ENCODE peak calls at places on chromosomes 5 and 9, in four cellular contexts. One of them, this sample, is unnamed.

GRCh38 chr5:94508421-94509148 is 109.8 kb downstream of the KIAA0825 start:
- DNase-seq in K562: no peak
- DNase-seq in HepG2: no peak
- DNase-seq in HEK293T: no peak
- DNase-seq in this sample: no peak

GRCh38 chr5:151580239-151580638 is 10.9 kb downstream of the FAT2 start:
- DNase-seq in HEK293T: no peak
- DNase-seq in HepG2: no peak
- DNase-seq in K562: no peak
- DNase-seq in this sample: no peak

GRCh38 chr9:128214571-128215490 is 11.7 kb downstream of the DNM1 start:
- DNase-seq in HEK293T: no peak
- DNase-seq in K562: no peak
- DNase-seq in HepG2: no peak
- DNase-seq in this sample: no peak

GRCh38 chr5:112757468-112758208 is 20.0 kb downstream of the APC start:
- DNase-seq in HepG2: peak
- DNase-seq in K562: peak
- DNase-seq in HEK293T: peak
- DNase-seq in this sample: no peak

GRCh38 chr5:171979606-171980005 is 26.8 kb downstream of the FBXW11 start:
- DNase-seq in HepG2: no peak
- DNase-seq in HEK293T: no peak
- DNase-seq in K562: no peak
- DNase-seq in this sample: no peak

GRCh38 chr5:109690456-109691247 is 925 bp downstream of the MAN2A1 start:
- DNase-seq in HEK293T: peak
- DNase-seq in K562: peak
- DNase-seq in HepG2: peak
- DNase-seq in this sample: peak

GRCh38 chr5:1827410-1828397 is 26.5 kb downstream of the NDUFS6 start:
- DNase-seq in K562: peak
- DNase-seq in HepG2: no peak
- DNase-seq in HEK293T: no peak
- DNase-seq in this sample: peak

GRCh38 chr9:109329274-109330258 is 8.7 kb upstream of the EPB41L4B start:
- DNase-seq in HEK293T: peak
- DNase-seq in K562: no peak
- DNase-seq in HepG2: peak
- DNase-seq in this sample: no peak

GRCh38 chr9:86487222-86487841 is 133.1 kb upstream of the TUT7 start:
- DNase-seq in HepG2: peak
- DNase-seq in HEK293T: peak
- DNase-seq in K562: peak
- DNase-seq in this sample: no peak

GRCh38 chr5:173472164-173472563 is 143.9 kb upstream of the STC2 start:
- DNase-seq in K562: no peak
- DNase-seq in HepG2: peak
- DNase-seq in HEK293T: no peak
- DNase-seq in this sample: no peak

GRCh38 chr5:60961685-60962084 is 16.7 kb downstream of the NDUFAF2 start:
- DNase-seq in HEK293T: no peak
- DNase-seq in K562: peak
- DNase-seq in HepG2: no peak
- DNase-seq in this sample: no peak

GRCh38 chr9:112731971-112732370 is 14.1 kb upstream of the INIP start:
- DNase-seq in HEK293T: no peak
- DNase-seq in K562: no peak
- DNase-seq in HepG2: peak
- DNase-seq in this sample: no peak

GRCh38 chr5:124806026-124806856 is 59.8 kb upstream of the ZNF608 start:
- DNase-seq in HEK293T: peak
- DNase-seq in K562: peak
- DNase-seq in HepG2: peak
- DNase-seq in this sample: peak

GRCh38 chr5:54985301-54986268 is at the start of gene ESM1:
- DNase-seq in K562: no peak
- DNase-seq in HepG2: no peak
- DNase-seq in HEK293T: peak
- DNase-seq in this sample: peak

GRCh38 chr9:34338664-34339063 is 9.3 kb downstream of the NUDT2 start:
- DNase-seq in K562: no peak
- DNase-seq in HEK293T: no peak
- DNase-seq in HepG2: no peak
- DNase-seq in this sample: no peak
- TF ChIP-seq ELF4 in K562: no peak
- TF ChIP-seq ELF4 in HEK293T: no peak
- TF ChIP-seq ELF4 in HepG2: no peak
- TF ChIP-seq ELF4 in this sample: no peak

DNA sequence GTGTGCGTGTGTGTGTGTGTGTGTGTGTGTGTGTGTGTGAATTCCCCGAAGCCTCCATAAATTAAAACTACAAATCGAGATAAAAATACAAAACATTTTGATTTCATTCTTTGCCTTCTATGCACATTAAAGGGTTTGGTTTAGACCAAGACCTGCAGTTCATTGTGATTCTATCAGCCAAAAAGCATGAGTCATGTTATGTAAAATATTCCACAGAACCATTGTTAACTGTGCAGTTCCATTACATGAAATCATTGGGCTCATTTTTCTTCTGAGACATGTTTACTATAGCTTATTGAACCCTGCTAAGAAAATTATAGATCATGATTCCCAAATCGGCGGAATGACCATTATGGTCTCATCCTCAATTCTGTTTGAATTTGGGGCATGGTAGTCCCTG is 11.7 kb downstream of the CAVIN4 start:
- DNase-seq in HepG2: no peak
- DNase-seq in K562: no peak
- DNase-seq in HEK293T: no peak
- DNase-seq in this sample: no peak
- TF ChIP-seq ELF4 in HepG2: no peak
- TF ChIP-seq ELF4 in K562: no peak
- TF ChIP-seq ELF4 in HEK293T: no peak
- TF ChIP-seq ELF4 in this sample: no peak

GRCh38 chr5:34545164-34545563 is 111.0 kb upstream of the RAI14 start:
- DNase-seq in HEK293T: no peak
- DNase-seq in HepG2: no peak
- DNase-seq in K562: no peak
- DNase-seq in this sample: no peak
- TF ChIP-seq ELF4 in HEK293T: no peak
- TF ChIP-seq ELF4 in HepG2: no peak
- TF ChIP-seq ELF4 in K562: no peak
- TF ChIP-seq ELF4 in this sample: no peak

DNA sequence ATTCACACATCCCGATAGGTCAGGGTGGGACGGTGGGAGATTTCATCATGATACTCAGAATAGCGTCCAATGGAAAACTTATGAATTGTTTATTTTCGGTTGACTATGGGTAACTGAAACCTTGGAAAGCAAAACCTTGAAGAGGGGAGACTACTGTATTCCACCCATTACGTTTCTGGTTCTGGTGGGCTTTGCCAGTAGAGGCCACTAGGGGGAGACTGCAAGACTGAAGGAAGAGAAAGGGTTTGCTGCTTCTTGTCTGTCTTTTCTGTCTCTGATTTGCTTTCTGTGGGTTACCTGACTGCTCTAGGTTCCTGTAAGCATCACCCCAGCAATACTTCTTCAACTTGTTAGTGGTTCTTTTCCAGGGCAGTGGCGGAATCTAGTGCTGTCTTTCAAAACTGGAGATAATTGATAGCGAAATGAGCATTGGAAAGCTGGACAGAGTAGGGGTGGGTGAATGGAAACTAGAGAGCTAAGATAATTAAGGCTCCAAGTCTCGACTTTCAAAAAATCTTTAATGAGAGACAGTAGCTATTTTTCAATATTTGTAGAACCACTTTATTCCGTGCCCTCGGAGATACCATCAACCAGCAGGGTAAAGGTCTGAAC is 27.0 kb downstream of the GRIN3A start:
- DNase-seq in HEK293T: peak
- DNase-seq in HepG2: peak
- DNase-seq in K562: peak
- DNase-seq in this sample: peak
- TF ChIP-seq ELF4 in HEK293T: no peak
- TF ChIP-seq ELF4 in HepG2: no peak
- TF ChIP-seq ELF4 in K562: no peak
- TF ChIP-seq ELF4 in this sample: no peak

GRCh38 chr9:76558465-76558864 is 99.5 kb downstream of the GCNT1 start:
- DNase-seq in HepG2: no peak
- DNase-seq in HEK293T: no peak
- DNase-seq in K562: no peak
- DNase-seq in this sample: no peak

GRCh38 chr9:76559283-76559682 is 100.3 kb downstream of the GCNT1 start:
- DNase-seq in K562: no peak
- DNase-seq in HEK293T: no peak
- DNase-seq in HepG2: no peak
- DNase-seq in this sample: no peak

GRCh38 chr9:76561887-76562286 is 102.9 kb downstream of the GCNT1 start:
- DNase-seq in HepG2: no peak
- DNase-seq in K562: no peak
- DNase-seq in HEK293T: no peak
- DNase-seq in this sample: no peak

GRCh38 chr9:76562511-76562911 is 103.5 kb downstream of the GCNT1 start:
- DNase-seq in HepG2: no peak
- DNase-seq in HEK293T: no peak
- DNase-seq in K562: no peak
- DNase-seq in this sample: no peak

GRCh38 chr9:76560481-76560891 is 101.5 kb downstream of the GCNT1 start:
- DNase-seq in HEK293T: no peak
- DNase-seq in K562: no peak
- DNase-seq in HepG2: no peak
- DNase-seq in this sample: no peak
- TF ChIP-seq ELF4 in HEK293T: no peak
- TF ChIP-seq ELF4 in K562: no peak
- TF ChIP-seq ELF4 in HepG2: no peak
- TF ChIP-seq ELF4 in this sample: no peak

DNA sequence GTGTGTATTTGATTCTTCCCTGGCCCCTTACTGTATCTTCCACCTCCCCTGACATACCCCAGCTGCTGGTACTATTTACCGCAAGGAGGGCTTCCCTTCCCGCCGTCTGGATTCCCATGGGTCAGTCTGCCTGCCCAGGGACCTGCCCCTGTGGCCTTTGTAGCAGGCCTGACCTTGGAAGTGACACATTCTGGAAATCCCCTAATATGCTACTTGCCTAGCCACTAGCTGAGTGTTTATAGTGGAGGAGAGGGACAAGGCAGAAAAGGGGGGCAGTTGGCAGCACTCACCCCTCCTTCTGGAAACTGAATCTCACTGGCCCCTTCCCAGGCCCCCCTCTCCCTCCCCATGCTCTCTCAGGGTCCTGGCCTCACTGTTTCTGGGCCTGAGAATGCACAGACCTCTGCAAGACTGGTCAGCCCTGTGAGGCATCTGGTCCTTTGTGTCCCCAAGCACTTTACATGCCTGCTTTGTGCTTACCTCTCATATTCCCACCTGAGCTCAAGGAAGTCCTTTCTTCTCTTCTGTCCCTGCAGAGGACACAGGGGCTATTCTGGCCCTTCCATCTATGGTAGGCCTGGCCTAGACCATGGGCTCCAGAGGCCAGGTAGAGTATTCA is 8.2 kb upstream of the CCL21 start:
- DNase-seq in K562: no peak
- DNase-seq in HepG2: no peak
- DNase-seq in HEK293T: no peak
- DNase-seq in this sample: no peak
- TF ChIP-seq ELF4 in K562: no peak
- TF ChIP-seq ELF4 in HepG2: no peak
- TF ChIP-seq ELF4 in HEK293T: no peak
- TF ChIP-seq ELF4 in this sample: no peak

DNA sequence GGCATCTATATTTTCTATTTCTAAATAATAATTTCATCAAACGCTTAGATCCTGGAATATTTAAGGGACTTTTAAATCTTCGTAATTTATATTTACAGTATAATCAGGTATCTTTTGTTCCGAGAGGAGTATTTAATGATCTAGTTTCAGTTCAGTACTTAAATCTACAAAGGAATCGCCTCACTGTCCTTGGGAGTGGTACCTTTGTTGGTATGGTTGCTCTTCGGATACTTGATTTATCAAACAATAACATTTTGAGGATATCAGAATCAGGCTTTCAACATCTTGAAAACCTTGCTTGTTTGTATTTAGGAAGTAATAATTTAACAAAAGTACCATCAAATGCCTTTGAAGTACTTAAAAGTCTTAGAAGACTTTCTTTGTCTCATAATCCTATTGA is 1.1 kb downstream of the LRRC70 start:
- DNase-seq in HepG2: no peak
- DNase-seq in K562: no peak
- DNase-seq in HEK293T: no peak
- DNase-seq in this sample: no peak
- TF ChIP-seq ELF4 in HepG2: no peak
- TF ChIP-seq ELF4 in K562: no peak
- TF ChIP-seq ELF4 in HEK293T: no peak
- TF ChIP-seq ELF4 in this sample: no peak